ENCODE peak calls at places on chromosomes 12 and 14, in ten cellular contexts. S is stimulated activated CD8-positive, alpha-beta memory T cell treated with anti-CD3 and anti-CD28 coated beads, Interleukin-2, amount 100 ng/mL, for 1 hour; Z is BE2C; O is cerebellar cortex; J is HuH-7.5; P is non-pigmented ciliary epithelial cell; N is T follicular helper cell; T is stimulated activated naive CD8-positive, alpha-beta T cell treated with anti-CD3 and anti-CD28 coated beads, Interleukin-15, amount 100 ng/mL, for 72 hours; G is HFFc6; L is cerebellum. M is an unnamed sample.

GRCh38 chr14:74922752-74923401 is at the start of gene RPS6KL1:
- DNase-seq in S (peak), Z (peak), O (peak), J (peak), P (no peak), N (peak), T (peak), G (peak), L (peak), M (peak)

GRCh38 chr12:3134526-3135135 is 57.5 kb downstream of the TSPAN9 start:
- DNase-seq in S (no peak), Z (no peak), O (no peak), J (no peak), P (no peak), N (no peak), T (no peak), G (no peak), L (no peak), M (no peak)

GRCh38 chr12:11171953-11172675 is 1.1 kb downstream of the SMIM10L1 start:
- DNase-seq in S (no peak), Z (no peak), O (peak), J (no peak), P (no peak), N (no peak), T (no peak), G (no peak), L (peak), M (no peak)

GRCh38 chr14:103871596-103872480 is 24.5 kb upstream of the PPP1R13B start:
- DNase-seq in S (peak), Z (no peak), O (peak), J (no peak), P (no peak), N (peak), T (peak), G (no peak), L (peak), M (peak)

GRCh38 chr14:61320806-61321384 is 484 bp upstream of the PRKCH start:
- DNase-seq in S (no peak), Z (no peak), O (no peak), J (no peak), P (no peak), N (no peak), T (no peak), G (no peak), L (no peak), M (no peak)

GRCh38 chr14:98612434-98613200 is 659.4 kb downstream of the BCL11B start:
- DNase-seq in S (no peak), Z (no peak), O (no peak), J (no peak), P (no peak), N (no peak), T (no peak), G (no peak), L (no peak), M (no peak)

GRCh38 chr14:105493921-105494605 is 3.0 kb downstream of the TEDC1 start:
- DNase-seq in S (no peak), Z (peak), O (no peak), J (no peak), P (no peak), N (no peak), T (no peak), G (no peak), L (no peak), M (no peak)

GRCh38 chr14:103185051-103186027 is 62.1 kb downstream of the TNFAIP2 start:
- DNase-seq in S (no peak), Z (no peak), O (peak), J (no peak), P (no peak), N (no peak), T (no peak), G (no peak), L (no peak), M (no peak)

GRCh38 chr14:84520711-84521338 is 1009.1 kb upstream of the FLRT2 start:
- DNase-seq in S (no peak), Z (no peak), O (no peak), J (no peak), P (no peak), N (no peak), T (no peak), G (no peak), L (no peak), M (no peak)

GRCh38 chr12:118189761-118190181 is 53.8 kb downstream of the PEBP1 start:
- DNase-seq in S (no peak), Z (peak), O (peak), J (no peak), P (peak), N (no peak), T (no peak), G (peak), L (peak), M (no peak)

GRCh38 chr14:87944987-87945604 is 47.9 kb downstream of the GALC start:
- DNase-seq in S (no peak), Z (no peak), O (peak), J (no peak), P (peak), N (no peak), T (no peak), G (peak), L (peak), M (no peak)

GRCh38 chr12:51534216-51534615 is 56.8 kb upstream of the SCN8A start:
- DNase-seq in S (no peak), Z (no peak), O (no peak), J (no peak), P (no peak), N (no peak), T (no peak), G (no peak), L (no peak), M (no peak)

GRCh38 chr14:49417790-49418189 is 168.4 kb downstream of the RPS29 start:
- DNase-seq in S (no peak), Z (no peak), O (no peak), J (no peak), P (no peak), N (no peak), T (no peak), G (no peak), L (no peak), M (no peak)

M was measured in effector memory CD4-positive, alpha-beta T cell.